ENCODE peak calls at places on chromosome 16, in five cellular contexts. L, S, W, G and H are unnamed samples.

GRCh38 chr16:14285542-14286380 is 214.6 kb downstream of the MRTFB start:
- DNase-seq in S (peak; percentile 88), L (peak; percentile 91), W (peak; percentile 97), G (peak; percentile 82), H (peak; percentile 92)

GRCh38 chr16:11253009-11253994 is 2.7 kb downstream of the SOCS1 start:
- DNase-seq in S (no peak), G (no peak), W (no peak), L (no peak), H (no peak)

GRCh38 chr16:68700120-68700519 is 37.0 kb upstream of the CDH1 start:
- DNase-seq in S (no peak), W (no peak), L (no peak), G (peak; percentile 12), H (no peak)

GRCh38 chr16:25713785-25714570 is 22.2 kb downstream of the HS3ST4 start:
- DNase-seq in S (no peak), L (peak; percentile 90), G (no peak), W (no peak), H (no peak)

GRCh38 chr16:66486199-66486772 is 59.2 kb downstream of the BEAN1 start:
- DNase-seq in G (no peak), L (no peak), W (no peak), S (no peak), H (no peak)

GRCh38 chr16:79173101-79173500 is 427.4 kb downstream of the MAF start:
- DNase-seq in S (no peak), W (no peak), G (no peak), L (no peak), H (no peak)

GRCh38 chr16:84848991-84849634 is 29.3 kb downstream of the CRISPLD2 start:
- DNase-seq in L (no peak), G (no peak), S (no peak), W (no peak), H (no peak)

GRCh38 chr16:82470506-82471196 is 156.1 kb upstream of the CDH13 start:
- DNase-seq in G (no peak), L (no peak), S (no peak), W (peak; percentile 8), H (no peak)

GRCh38 chr16:4790261-4790660 is 2.1 kb upstream of the SEPTIN12 start:
- DNase-seq in G (no peak), W (no peak), S (no peak), L (peak; percentile 85), H (no peak)

GRCh38 chr16:48608452-48608851 is 1.5 kb downstream of the N4BP1 start:
- DNase-seq in S (no peak), G (peak; percentile 12), L (no peak), W (no peak), H (peak; percentile 86)

GRCh38 chr16:5500526-5500925 is 402.9 kb upstream of the EEF2KMT start:
- DNase-seq in G (no peak), L (no peak), W (no peak), S (no peak), H (no peak)

GRCh38 chr16:85363881-85364280 is 249.2 kb upstream of the GSE1 start:
- DNase-seq in G (no peak), L (no peak), W (no peak), S (no peak), H (no peak)

GRCh38 chr16:88318521-88318920 is 64.2 kb upstream of the ZNF469 start:
- DNase-seq in W (no peak), L (no peak), G (no peak), S (no peak), H (no peak)

GRCh38 chr16:11914210-11914758 is 1.5 kb downstream of the GSPT1 start:
- DNase-seq in S (no peak), G (no peak), L (no peak), W (no peak), H (peak; percentile 40)

GRCh38 chr16:90046122-90046970 is 27.1 kb upstream of the DBNDD1 start:
- DNase-seq in L (no peak), S (no peak), G (no peak), W (no peak), H (no peak)

GRCh38 chr16:66618588-66618987 is 14.1 kb downstream of the CMTM3 start:
- DNase-seq in L (no peak), S (no peak), W (no peak), G (no peak), H (no peak)